ENCODE peak calls at places on chromosomes 4 and X, in nine cellular contexts. V, G, L, K, R, E, P, U and Y are unnamed samples.

GRCh38 chr4:54440394-54441223 is 211.5 kb downstream of the PDGFRA start:
- DNase-seq in V (no peak), G (peak), L (no peak), K (no peak), R (no peak), E (no peak), P (no peak), U (no peak), Y (peak)

GRCh38 chrX:805988-806387 is 175.4 kb downstream of the SHOX start:
- DNase-seq in V (no peak), G (no peak), L (no peak), K (no peak), R (no peak), E (no peak), P (no peak), U (no peak), Y (no peak)

GRCh38 chr4:172323288-172323687 is 510.1 kb downstream of the GALNTL6 start:
- DNase-seq in V (no peak), G (no peak), L (no peak), K (no peak), R (no peak), E (no peak), P (no peak), U (no peak), Y (no peak)

GRCh38 chrX:78321809-78322208 is 5.6 kb downstream of the CYSLTR1 start:
- DNase-seq in V (peak), G (no peak), L (no peak), K (peak), R (no peak), E (no peak), P (no peak), U (no peak), Y (no peak)

GRCh38 chrX:108198420-108198819 is 106.8 kb downstream of the ATG4A start:
- DNase-seq in V (no peak), G (no peak), L (no peak), K (no peak), R (no peak), E (no peak), P (no peak), U (no peak), Y (no peak)

GRCh38 chr4:138177278-138177968 is 64.7 kb downstream of the SLC7A11 start:
- DNase-seq in V (no peak), G (no peak), L (no peak), K (no peak), R (no peak), E (no peak), P (no peak), U (no peak), Y (no peak)

GRCh38 chr4:78652282-78652876 is 100.8 kb downstream of the ANXA3 start:
- DNase-seq in V (no peak), G (peak), L (no peak), K (no peak), R (no peak), E (no peak), P (no peak), U (no peak), Y (no peak)

GRCh38 chr4:145540235-145540634 is 58.6 kb downstream of the SMAD1 start:
- DNase-seq in V (no peak), G (peak), L (no peak), K (no peak), R (no peak), E (no peak), P (peak), U (no peak), Y (no peak)

GRCh38 chrX:12610079-12610478 is 181.1 kb upstream of the PRPS2 start:
- DNase-seq in V (no peak), G (no peak), L (no peak), K (no peak), R (no peak), E (no peak), P (no peak), U (no peak), Y (no peak)

GRCh38 chr4:112708772-112709171 is 71.8 kb downstream of the LARP7 start:
- DNase-seq in V (no peak), G (no peak), L (no peak), K (no peak), R (no peak), E (no peak), P (no peak), U (no peak), Y (no peak)